ENCODE peak calls at places on chromosomes 5 and 9, in seven cellular contexts. F is esophagus squamous epithelium, X is tibial nerve, J is stomach, U is uterus, Y is gastrocnemius medialis, Z is ovary. B is an unnamed sample.
A peak's percentile ranks its signal among the peaks of the same experiment; 100 is the strongest.

GRCh38 chr5:42250-42649 is 49.7 kb upstream of the PLEKHG4B start:
- DNase-seq in J (no peak), F (no peak), Y (no peak), U (no peak), X (no peak), Z (no peak), B (no peak)

GRCh38 chr9:95128177-95128524 is 189.4 kb downstream of the FANCC start:
- DNase-seq in Z (no peak), Y (no peak), X (no peak), J (no peak), F (no peak), U (no peak), B (no peak)

GRCh38 chr5:39209924-39210323 is 9.4 kb downstream of the FYB1 start:
- DNase-seq in Y (no peak), J (peak; percentile 43), X (no peak), Z (no peak), U (no peak), F (no peak), B (no peak)

GRCh38 chr9:97445119-97445701 is 33.3 kb downstream of the TDRD7 start:
- DNase-seq in F (no peak), J (no peak), X (no peak), U (no peak), Z (no peak), Y (no peak), B (no peak)

GRCh38 chr5:93581738-93582414 is 857 bp upstream of the NR2F1-AS1 start:
- DNase-seq in X (no peak), U (peak; percentile 67), Z (no peak), Y (no peak), J (no peak), F (no peak), B (no peak)

GRCh38 chr5:73213566-73213998 is 40.6 kb downstream of the TMEM174 start:
- DNase-seq in F (no peak), J (no peak), U (no peak), Z (no peak), Y (no peak), X (peak; percentile 54), B (no peak)

GRCh38 chr5:75844301-75844700 is 127.1 kb upstream of the POC5 start:
- DNase-seq in X (no peak), U (no peak), F (no peak), Y (no peak), J (no peak), Z (no peak), B (no peak)

GRCh38 chr5:31664566-31664965 is 25.6 kb downstream of the PDZD2 start:
- DNase-seq in U (no peak), X (no peak), J (no peak), Z (no peak), Y (no peak), F (no peak), B (no peak)

GRCh38 chr5:137303509-137303908 is 195.6 kb downstream of the SPOCK1 start:
- DNase-seq in Y (no peak), X (no peak), J (no peak), U (no peak), F (no peak), Z (no peak), B (no peak)

GRCh38 chr5:598564-598890 is 13.6 kb upstream of the CEP72 start:
- DNase-seq in U (no peak), F (no peak), Z (no peak), Y (no peak), J (peak; percentile 15), X (no peak), B (peak; percentile 53)

GRCh38 chr9:17003576-17004240 is 131.1 kb upstream of the CNTLN start:
- DNase-seq in X (no peak), Z (no peak), F (no peak), J (no peak), Y (no peak), U (no peak), B (no peak)

GRCh38 chr9:130866474-130866965 is 30.1 kb downstream of the QRFP start:
- DNase-seq in Z (peak; percentile 65), U (peak; percentile 69), J (peak; percentile 82), F (no peak), X (peak; percentile 50), Y (peak; percentile 64), B (no peak)

GRCh38 chr9:82665324-82665723 is 397.6 kb downstream of the RASEF start:
- DNase-seq in U (no peak), Z (no peak), Y (no peak), X (no peak), F (no peak), J (no peak), B (no peak)

GRCh38 chr9:19480345-19480744 is 71.5 kb downstream of the ACER2 start:
- DNase-seq in Y (no peak), X (no peak), Z (no peak), U (no peak), J (no peak), F (no peak), B (no peak)

GRCh38 chr5:21918451-21918850 is 934.7 kb downstream of the CDH12 start:
- DNase-seq in X (no peak), J (no peak), Y (no peak), Z (no peak), F (no peak), U (no peak), B (no peak)

GRCh38 chr5:11468334-11469039 is 435.8 kb downstream of the CTNND2 start:
- DNase-seq in X (no peak), F (no peak), U (no peak), J (no peak), Z (no peak), Y (no peak), B (no peak)

GRCh38 chr5:157744055-157745011 is 821 bp downstream of the LSM11 start:
- DNase-seq in Z (peak; percentile 61), J (no peak), Y (no peak), F (no peak), U (no peak), X (no peak), B (no peak)

DNA sequence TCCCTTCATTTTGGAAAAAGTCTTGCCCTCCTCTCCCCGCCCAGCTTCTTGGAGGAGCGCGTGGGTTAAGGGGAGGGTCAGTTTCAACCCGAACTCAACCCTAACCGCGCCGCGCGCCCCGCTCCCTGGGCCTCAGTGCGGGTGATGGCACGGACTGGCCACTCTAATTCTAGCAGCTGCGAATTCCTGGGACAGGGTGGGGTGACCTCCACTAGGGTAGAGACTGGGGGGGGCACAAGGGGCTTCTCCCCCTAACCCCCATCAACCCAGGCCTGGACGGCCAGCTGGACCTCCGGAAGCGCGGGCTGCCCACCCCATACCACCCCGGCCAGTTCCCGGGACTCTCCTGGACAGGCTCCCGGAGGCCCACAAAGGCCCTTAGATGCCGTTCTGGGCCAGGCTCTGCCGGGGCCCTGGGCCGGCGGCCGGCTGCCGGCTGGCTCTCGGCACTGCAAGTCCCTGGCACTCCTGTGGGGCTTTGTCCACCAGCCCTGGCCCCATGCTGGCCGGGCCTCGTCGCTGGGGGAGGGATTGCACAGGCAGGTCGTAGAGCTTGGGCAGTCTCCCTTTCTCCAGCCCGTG is 7.2 kb upstream of the PSD2 start:
- DNase-seq in Y (peak; percentile 68), U (no peak), J (no peak), X (peak; percentile 16), Z (peak; percentile 56), F (no peak), B (no peak)
- TF ChIP-seq CTCF in Y (no peak), U (no peak), J (no peak), X (no peak), Z (no peak), F (no peak), B (no peak)

DNA sequence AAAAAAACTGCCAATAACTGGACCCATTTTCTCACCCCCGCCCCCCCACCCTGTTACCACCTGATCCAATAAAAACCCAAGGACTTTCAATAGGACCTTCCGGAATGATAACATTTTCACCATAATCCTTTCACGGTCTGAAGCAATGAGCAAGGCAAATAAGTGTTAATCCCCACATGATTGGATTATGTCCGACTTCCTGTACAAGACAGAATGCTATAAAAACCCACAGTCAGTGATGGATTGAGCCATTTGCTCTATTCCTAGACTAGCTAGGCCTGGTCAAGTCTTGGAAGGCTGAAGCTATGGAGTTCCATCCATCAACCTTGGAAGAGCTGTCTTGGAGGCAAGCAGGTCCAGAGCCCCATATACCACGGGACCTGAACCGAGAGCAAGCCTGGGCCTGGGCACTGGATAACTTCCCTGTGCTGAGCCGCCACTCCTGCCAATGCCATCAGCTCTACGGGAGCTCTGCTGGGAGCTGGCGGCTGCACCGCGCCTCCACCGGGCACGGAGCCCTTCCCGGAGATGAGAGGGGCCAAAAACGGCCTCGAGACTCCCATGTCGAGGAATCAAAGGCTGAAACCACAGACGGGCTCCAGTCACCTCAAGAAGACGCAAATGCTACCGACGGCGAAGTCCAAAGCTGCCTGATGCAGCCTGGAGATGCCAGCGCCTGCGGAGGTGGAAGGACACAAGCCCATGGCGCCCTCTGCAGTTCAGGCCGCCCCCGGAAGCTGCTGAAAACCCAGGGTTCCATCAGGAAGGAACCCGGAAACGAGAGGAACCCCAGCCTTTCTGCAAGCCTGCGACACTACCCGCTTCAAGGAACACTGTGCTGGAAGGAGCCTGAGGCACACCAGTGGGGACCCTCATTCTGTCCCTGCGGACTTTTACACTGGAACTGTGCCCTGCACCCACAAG is 69.2 kb downstream of the ANXA2R start:
- DNase-seq in X (no peak), U (no peak), J (no peak), F (no peak), Y (no peak), Z (no peak), B (no peak)
- TF ChIP-seq CTCF in X (no peak), U (no peak), J (no peak), F (no peak), Y (no peak), Z (no peak), B (peak; percentile 17)

GRCh38 chr5:147223951-147224791 is 10.7 kb upstream of the STK32A start:
- DNase-seq in F (no peak), J (peak; percentile 31), X (no peak), U (peak; percentile 49), Z (no peak), Y (no peak), B (no peak)
- TF ChIP-seq CTCF in F (peak; percentile 19), J (no peak), X (peak; percentile 50), U (peak; percentile 63), Z (peak; percentile 71), Y (peak; percentile 46), B (peak; percentile 90)

GRCh38 chr5:127574852-127575679 is 57.6 kb downstream of the PRRC1 start:
- DNase-seq in F (no peak), X (no peak), J (no peak), U (no peak), Y (no peak), Z (no peak), B (no peak)

GRCh38 chr5:127572930-127573329 is 55.5 kb downstream of the PRRC1 start:
- DNase-seq in U (no peak), Z (no peak), F (no peak), X (no peak), J (no peak), Y (no peak), B (no peak)

GRCh38 chr5:127568166-127568565 is 50.7 kb downstream of the PRRC1 start:
- DNase-seq in U (no peak), J (no peak), F (no peak), Y (no peak), Z (no peak), X (no peak), B (no peak)

GRCh38 chr5:127571732-127572131 is 54.3 kb downstream of the PRRC1 start:
- DNase-seq in U (no peak), F (no peak), J (no peak), Y (no peak), X (no peak), Z (no peak), B (no peak)

DNA sequence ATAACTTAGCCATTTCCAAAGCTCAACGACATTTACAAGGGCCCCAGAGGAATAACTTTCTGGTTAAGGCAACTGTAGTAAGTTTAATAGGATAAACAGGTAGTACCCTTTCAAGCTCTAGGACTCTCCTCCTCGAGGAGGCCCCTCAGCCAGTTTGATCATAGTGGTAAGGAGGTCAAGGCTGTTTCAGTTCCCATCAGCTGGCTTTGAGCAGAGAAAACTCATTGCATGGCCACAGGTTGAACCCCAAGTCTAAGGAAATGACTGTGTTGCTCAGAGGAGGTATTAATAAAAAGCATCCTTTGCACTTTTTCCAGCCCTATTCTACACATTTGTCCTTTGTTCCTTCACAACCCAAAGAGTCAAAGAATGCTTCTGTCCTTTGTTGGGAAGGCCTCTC is 53.9 kb downstream of the PRRC1 start:
- DNase-seq in J (no peak), F (no peak), Z (no peak), U (no peak), X (no peak), Y (no peak), B (no peak)
- TF ChIP-seq CTCF in J (no peak), F (no peak), Z (no peak), U (no peak), X (no peak), Y (no peak), B (no peak)

B was measured in chondrocyte.